ENCODE peak calls at places on chromosome 12, in five cellular contexts. B, J, F, Z and G are unnamed samples.
A peak's percentile ranks its signal among the peaks of the same experiment; 100 is the strongest.

GRCh38 chr12:29256598-29256997 is 107.5 kb downstream of the FAR2 start:
- DNase-seq in Z (no peak), B (no peak), J (no peak), F (no peak), G (no peak)

GRCh38 chr12:29133141-29133540 is 15.9 kb upstream of the FAR2 start:
- DNase-seq in B (no peak), F (no peak), Z (no peak), J (no peak), G (no peak)

GRCh38 chr12:21416611-21417121 is 20.8 kb upstream of the PYROXD1 start:
- DNase-seq in Z (no peak), B (no peak), F (no peak), J (no peak), G (no peak)

GRCh38 chr12:117100251-117100650 is 1.0 kb upstream of the TESC start:
- DNase-seq in B (no peak), J (no peak), Z (no peak), F (no peak), G (no peak)

GRCh38 chr12:110105961-110106540 is 18.1 kb upstream of the IFT81 start:
- DNase-seq in Z (no peak), B (no peak), J (no peak), F (no peak), G (no peak)

GRCh38 chr12:95546491-95546813 is 4.8 kb downstream of the USP44 start:
- DNase-seq in Z (peak; percentile 40), F (no peak), B (no peak), J (no peak), G (no peak)

GRCh38 chr12:5685935-5686334 is 254.0 kb downstream of the NTF3 start:
- DNase-seq in B (no peak), F (no peak), Z (no peak), J (no peak), G (no peak)

GRCh38 chr12:75374971-75375370 is 15.9 kb upstream of the GLIPR1L2 start:
- DNase-seq in Z (no peak), J (no peak), B (no peak), F (no peak), G (no peak)

GRCh38 chr12:122545855-122546254 is 18.8 kb downstream of the KNTC1 start:
- DNase-seq in Z (no peak), J (no peak), B (no peak), F (no peak), G (no peak)

GRCh38 chr12:10739157-10740118 is 16.3 kb upstream of the YBX3 start:
- DNase-seq in Z (no peak), J (no peak), B (no peak), F (no peak), G (no peak)

GRCh38 chr12:104695453-104696148 is 238.9 kb downstream of the CHST11 start:
- DNase-seq in Z (no peak), B (no peak), F (peak; percentile 77), J (no peak), G (peak; percentile 82)

GRCh38 chr12:54997914-54998507 is 13.4 kb upstream of the TESPA1 start:
- DNase-seq in F (no peak), Z (no peak), B (no peak), J (no peak), G (no peak)

GRCh38 chr12:40055227-40055579 is 50.7 kb downstream of the SLC2A13 start:
- DNase-seq in B (no peak), Z (peak; percentile 35), F (no peak), J (no peak), G (no peak)

GRCh38 chr12:100718212-100718611 is 76.4 kb upstream of the ANO4 start:
- DNase-seq in Z (peak; percentile 97), J (no peak), B (no peak), F (no peak), G (no peak)

GRCh38 chr12:58877243-58877743 is 43.0 kb downstream of the LRIG3 start:
- DNase-seq in F (no peak), Z (no peak), J (no peak), B (peak; percentile 86), G (no peak)